ENCODE peak calls at places on chromosomes 16 and 17, in four cellular contexts. One of them, this sample, is unnamed.

GRCh38 chr16:86653289-86654006 is 75.1 kb downstream of the FOXL1 start:
- DNase-seq in breast epithelium: no peak
- DNase-seq in PC-9: no peak
- DNase-seq in mammary epithelial cell: no peak
- DNase-seq in this sample: no peak

GRCh38 chr17:43367588-43368242 is 31.1 kb upstream of the ARL4D start:
- DNase-seq in breast epithelium: no peak
- DNase-seq in PC-9: peak
- DNase-seq in mammary epithelial cell: peak
- DNase-seq in this sample: no peak

GRCh38 chr16:58634265-58634802 is 4.7 kb upstream of the CNOT1 start:
- DNase-seq in breast epithelium: no peak
- DNase-seq in PC-9: no peak
- DNase-seq in mammary epithelial cell: no peak
- DNase-seq in this sample: no peak

GRCh38 chr17:40293363-40293762 is 5.7 kb downstream of the CDC6 start:
- DNase-seq in breast epithelium: no peak
- DNase-seq in PC-9: no peak
- DNase-seq in mammary epithelial cell: no peak
- DNase-seq in this sample: no peak

GRCh38 chr16:59697236-59697635 is 963.1 kb upstream of the GOT2 start:
- DNase-seq in breast epithelium: no peak
- DNase-seq in PC-9: no peak
- DNase-seq in mammary epithelial cell: peak
- DNase-seq in this sample: no peak

GRCh38 chr16:89581045-89581695 is 5.6 kb downstream of the CPNE7 start:
- DNase-seq in breast epithelium: no peak
- DNase-seq in PC-9: peak
- DNase-seq in mammary epithelial cell: peak
- DNase-seq in this sample: peak

GRCh38 chr17:63850401-63850800 is 7.9 kb upstream of the SMARCD2 start:
- DNase-seq in breast epithelium: no peak
- DNase-seq in PC-9: no peak
- DNase-seq in mammary epithelial cell: no peak
- DNase-seq in this sample: no peak

GRCh38 chr16:82507271-82507670 is 119.5 kb upstream of the CDH13 start:
- DNase-seq in breast epithelium: no peak
- DNase-seq in PC-9: no peak
- DNase-seq in mammary epithelial cell: no peak
- DNase-seq in this sample: no peak

GRCh38 chr16:49345829-49346228 is 27.8 kb upstream of the C16orf78 start:
- DNase-seq in breast epithelium: no peak
- DNase-seq in PC-9: no peak
- DNase-seq in mammary epithelial cell: peak
- DNase-seq in this sample: no peak

GRCh38 chr17:6019959-6020358 is 50.2 kb upstream of the WSCD1 start:
- DNase-seq in breast epithelium: no peak
- DNase-seq in PC-9: no peak
- DNase-seq in mammary epithelial cell: no peak
- DNase-seq in this sample: no peak

GRCh38 chr16:22318690-22319358 is 21.6 kb downstream of the POLR3E start:
- DNase-seq in breast epithelium: no peak
- DNase-seq in PC-9: no peak
- DNase-seq in mammary epithelial cell: peak
- DNase-seq in this sample: no peak

GRCh38 chr16:31120129-31120528 is 2.7 kb downstream of the KAT8 start:
- DNase-seq in breast epithelium: no peak
- DNase-seq in PC-9: no peak
- DNase-seq in mammary epithelial cell: no peak
- DNase-seq in this sample: no peak